ENCODE peak calls at places on chromosomes 5 and 9, in eight cellular contexts. G, W, H, P, N, J, Y and V are unnamed samples.

GRCh38 chr5:32880781-32881180 is 169.7 kb downstream of the NPR3 start:
- DNase-seq in H (peak; percentile 6), J (no peak), G (no peak), P (no peak), W (no peak), N (no peak), Y (no peak), V (no peak)

GRCh38 chr9:91978739-91979414 is 28.8 kb upstream of the ROR2 start:
- DNase-seq in N (no peak), G (no peak), Y (no peak), W (no peak), H (peak; percentile 93), P (no peak), J (peak; percentile 36), V (no peak)

GRCh38 chr9:93597871-93598646 is 21.7 kb downstream of the PHF2 start:
- DNase-seq in P (no peak), N (no peak), Y (no peak), J (no peak), H (no peak), G (no peak), W (peak; percentile 7), V (peak; percentile 13)

GRCh38 chr5:64615895-64616294 is 74.4 kb upstream of the SHISAL2B start:
- DNase-seq in J (no peak), Y (no peak), H (no peak), N (no peak), G (no peak), P (no peak), W (no peak), V (no peak)

GRCh38 chr5:127358782-127359181 is 68.2 kb downstream of the MEGF10 start:
- DNase-seq in Y (no peak), W (no peak), N (no peak), G (no peak), J (no peak), H (no peak), P (no peak), V (no peak)

GRCh38 chr5:60092671-60093422 is 199.3 kb upstream of the PDE4D start:
- DNase-seq in P (no peak), W (no peak), H (peak; percentile 0), G (no peak), Y (no peak), J (no peak), N (no peak), V (no peak)

GRCh38 chr5:6745706-6746217 is 32.5 kb downstream of the TENT4A start:
- DNase-seq in W (no peak), G (no peak), P (no peak), H (peak; percentile 79), J (no peak), Y (no peak), N (no peak), V (no peak)

GRCh38 chr5:158135682-158136176 is 276.8 kb upstream of the CLINT1 start:
- DNase-seq in G (no peak), N (no peak), Y (no peak), P (peak; percentile 45), W (no peak), J (no peak), H (no peak), V (no peak)

GRCh38 chr5:3510642-3511041 is 85.0 kb upstream of the IRX1 start:
- DNase-seq in N (no peak), J (no peak), P (no peak), H (no peak), W (no peak), Y (no peak), G (no peak), V (no peak)

GRCh38 chr9:93509084-93509483 is 55.7 kb upstream of the FAM120AOS start:
- DNase-seq in P (no peak), N (no peak), W (no peak), J (no peak), Y (no peak), H (no peak), G (no peak), V (no peak)

GRCh38 chr5:56450766-56451165 is 217.6 kb upstream of the ANKRD55 start:
- DNase-seq in H (no peak), P (no peak), W (no peak), N (no peak), J (no peak), G (no peak), Y (no peak), V (no peak)

GRCh38 chr5:172602712-172603289 is 38.3 kb upstream of the NEURL1B start:
- DNase-seq in W (no peak), H (no peak), P (no peak), Y (no peak), J (no peak), G (peak; percentile 23), N (no peak), V (no peak)

GRCh38 chr5:113427871-113428574 is 6.8 kb downstream of the TSSK1B start:
- DNase-seq in J (no peak), H (no peak), Y (no peak), N (no peak), P (no peak), G (no peak), W (no peak), V (no peak)

GRCh38 chr5:31193591-31194457 is at the start of gene CDH6:
- DNase-seq in W (peak; percentile 22), H (peak; percentile 75), N (peak; percentile 30), Y (peak; percentile 49), G (no peak), P (no peak), J (no peak), V (peak; percentile 85)

DNA sequence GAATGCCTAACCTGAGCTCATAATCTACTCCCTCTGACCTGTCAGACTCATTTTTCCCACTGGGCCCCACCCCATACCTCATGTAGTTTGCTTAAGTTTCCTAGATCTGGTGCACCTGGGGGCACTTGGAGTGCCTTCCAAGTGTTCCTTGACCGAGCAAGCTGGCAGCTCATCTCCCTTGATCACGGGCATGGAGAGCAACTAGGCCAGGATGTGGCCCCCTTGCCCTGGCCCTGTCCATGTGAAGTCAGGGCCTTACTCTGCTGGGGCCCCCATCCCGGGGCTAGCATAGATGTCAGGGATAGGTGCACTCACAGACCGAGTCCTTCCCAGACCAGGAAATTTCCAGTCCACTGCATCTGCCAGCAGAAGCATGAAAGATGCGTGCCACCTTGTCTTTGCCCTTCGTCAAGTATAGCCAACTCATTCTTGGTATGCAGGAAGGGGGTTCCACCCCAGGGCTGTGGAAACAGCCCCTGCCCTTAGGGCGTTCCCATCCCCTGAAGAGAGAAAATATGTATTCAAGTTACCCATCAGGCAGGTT is 41.9 kb downstream of the SLC22A5 start:
- DNase-seq in G (peak; percentile 54), H (no peak), J (peak; percentile 47), W (peak; percentile 32), P (no peak), N (peak; percentile 38), Y (peak; percentile 74), V (peak; percentile 69)
- H3K4me1 ChIP-seq in G (peaks cover 13% of the 10 kb centered on the region), H (peaks cover 15% of the 10 kb centered on the region), J (peaks cover 46% of the 10 kb centered on the region), W (peaks cover 40% of the 10 kb centered on the region), P (peaks cover 36% of the 10 kb centered on the region), N (peaks cover 2% of the 10 kb centered on the region), Y (peaks cover 2% of the 10 kb centered on the region), V (peaks cover 62% of the 10 kb centered on the region)

GRCh38 chr5:102296229-102296817 is at the start of gene SLCO4C1:
- DNase-seq in G (no peak), W (peak; percentile 25), P (no peak), N (peak; percentile 93), Y (peak; percentile 77), J (peak; percentile 69), H (no peak), V (peak; percentile 95)
- H3K4me3 ChIP-seq in G (peak within 1 kb of the TSS; percentile 18), W (no peak within 1 kb of the TSS), P (peak within 1 kb of the TSS; percentile 24), N (peak within 1 kb of the TSS; percentile 71), Y (peak within 1 kb of the TSS; percentile 46), J (peak within 1 kb of the TSS; percentile 52), H (no peak within 1 kb of the TSS), V (peak within 1 kb of the TSS; percentile 52)

GRCh38 chr5:173887610-173888472 is at the start of gene CPEB4:
- DNase-seq in H (peak; percentile 99), N (peak; percentile 99), P (peak; percentile 99), J (peak; percentile 99), G (peak; percentile 99), Y (peak; percentile 98), W (peak; percentile 100), V (peak; percentile 91)
- TF ChIP-seq POLR2A in H (peak; percentile 98), N (peak; percentile 98), P (peak; percentile 94), J (no peak), G (peak; percentile 90), Y (peak; percentile 97), W (peak; percentile 99), V (peak; percentile 98)

GRCh38 chr9:94783121-94783664 is 56.7 kb downstream of the AOPEP start:
- DNase-seq in P (peak; percentile 50), H (peak; percentile 87), N (peak; percentile 67), J (peak; percentile 80), W (peak; percentile 91), Y (peak; percentile 54), G (peak; percentile 83), V (peak; percentile 91)
- H3K4me1 ChIP-seq in P (peaks cover 17% of the 10 kb centered on the region), H (peaks cover 9% of the 10 kb centered on the region), N (no peaks in the 10 kb centered on the region), J (peaks cover 7% of the 10 kb centered on the region), W (no peaks in the 10 kb centered on the region), Y (no peaks in the 10 kb centered on the region), G (peaks cover 3% of the 10 kb centered on the region), V (peaks cover 9% of the 10 kb centered on the region)

DNA sequence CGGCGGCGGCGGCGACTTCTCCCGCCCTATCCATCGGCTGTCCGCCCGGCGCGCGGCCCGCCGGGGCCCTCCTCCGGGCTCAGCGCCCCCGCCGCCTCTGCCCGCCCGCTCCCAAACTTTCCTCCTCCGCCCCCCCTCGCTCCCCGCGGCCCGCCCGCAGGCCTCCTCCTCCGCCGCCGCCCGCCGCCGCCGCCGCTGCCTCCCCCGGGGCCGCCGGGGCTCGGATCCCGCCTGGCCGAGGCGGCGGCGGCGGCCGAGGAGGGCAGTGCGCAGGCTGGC is 460 bp upstream of the PBX3 start:
- DNase-seq in G (no peak), J (no peak), W (no peak), H (no peak), Y (no peak), N (no peak), P (no peak), V (no peak)
- H3K4me3 ChIP-seq in G (peak overlapping the region; percentile 77), J (peak overlapping the region; percentile 70), W (no peak overlapping the region), H (peak overlapping the region; percentile 99), Y (peak overlapping the region; percentile 84), N (peak overlapping the region; percentile 79), P (peak overlapping the region; percentile 72), V (peak overlapping the region; percentile 88)

DNA sequence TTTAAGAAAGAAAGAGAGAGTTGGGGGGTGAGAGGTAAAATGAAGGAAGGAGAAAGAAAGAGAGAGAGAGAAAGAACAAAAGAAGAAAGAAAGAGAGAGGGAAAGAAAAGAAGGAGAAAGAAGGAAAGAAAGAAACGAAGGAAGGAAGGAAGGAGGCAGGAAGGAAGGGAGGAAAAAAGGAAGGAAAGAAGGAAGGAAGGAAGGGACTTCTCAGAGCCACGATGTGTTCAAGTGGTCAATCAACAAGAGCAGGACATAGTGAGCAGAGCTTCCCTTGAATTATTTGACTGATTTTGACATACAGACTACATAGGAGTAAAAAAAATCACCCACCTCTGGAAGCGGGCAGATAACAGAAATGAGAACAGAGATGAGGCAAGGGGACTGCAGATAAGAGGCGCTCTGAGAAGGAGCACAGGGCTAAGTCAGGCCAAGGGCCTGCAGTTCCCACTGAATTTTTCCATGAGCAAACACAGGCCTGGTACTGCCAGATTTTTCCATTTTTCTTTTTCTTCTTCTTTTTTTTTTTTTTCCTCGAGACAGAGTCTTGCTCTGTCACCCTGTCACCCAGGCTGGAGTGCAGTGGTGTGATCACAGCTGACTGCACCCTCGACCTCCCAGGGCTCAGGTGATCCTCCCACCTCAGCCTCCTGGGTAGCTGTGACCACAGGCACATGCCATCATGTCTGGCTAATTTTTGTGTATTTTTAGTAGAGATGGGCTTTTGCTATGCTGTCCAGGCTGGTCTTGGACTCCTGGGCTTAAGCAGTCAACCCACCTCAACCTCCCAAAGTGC is 77.7 kb upstream of the IL17B start:
- DNase-seq in J (no peak), P (no peak), W (peak; percentile 85), H (no peak), G (no peak), Y (no peak), N (no peak), V (no peak)
- TF ChIP-seq POLR2A in J (no peak), P (no peak), W (no peak), H (no peak), G (no peak), Y (no peak), N (no peak), V (no peak)

GRCh38 chr9:124263800-124264426 is 6.2 kb downstream of the NEK6 start:
- DNase-seq in P (no peak), G (no peak), N (peak; percentile 50), W (no peak), J (no peak), Y (peak; percentile 72), H (no peak), V (no peak)
- H3K4me1 ChIP-seq in P (peaks cover 85% of the 10 kb centered on the region), G (peaks cover 18% of the 10 kb centered on the region), N (no peaks in the 10 kb centered on the region), W (peaks cover 7% of the 10 kb centered on the region), J (peaks cover 91% of the 10 kb centered on the region), Y (peaks cover 3% of the 10 kb centered on the region), H (peaks cover 68% of the 10 kb centered on the region), V (peaks cover 97% of the 10 kb centered on the region)